ENCODE peak calls at places on chromosome 1, in eight cellular contexts. M is heart left ventricle; G is ovary; V is adrenal gland; J is body of pancreas; N is tibial artery; D is tibial nerve; K is CD8-positive, alpha-beta T cell. A is an unnamed sample.

GRCh38 chr1:235136111-235136510 is 7.5 kb upstream of the TOMM20 start:
- DNase-seq in K (no peak), J (peak; percentile 30), G (no peak), D (no peak), V (no peak), N (no peak), M (no peak), A (no peak)

GRCh38 chr1:232279909-232280308 is 350.0 kb downstream of the SIPA1L2 start:
- DNase-seq in V (no peak), M (no peak), K (no peak), G (no peak), D (no peak), J (no peak), N (no peak), A (no peak)

GRCh38 chr1:64624446-64624766 is 120.5 kb upstream of the RAVER2 start:
- DNase-seq in V (no peak), K (no peak), J (no peak), M (no peak), D (peak; percentile 18), N (peak; percentile 25), G (peak; percentile 10), A (no peak)

GRCh38 chr1:204149107-204149506 is 2.7 kb downstream of the ETNK2 start:
- DNase-seq in J (no peak), K (no peak), G (no peak), V (no peak), N (no peak), D (no peak), M (no peak), A (no peak)

GRCh38 chr1:180594723-180595122 is 36.0 kb downstream of the OVAAL start:
- DNase-seq in G (no peak), D (no peak), V (no peak), N (no peak), J (no peak), K (no peak), M (no peak), A (no peak)

GRCh38 chr1:57423135-57424131 is at the start of gene DAB1:
- DNase-seq in N (no peak), J (peak; percentile 17), M (peak; percentile 34), D (no peak), G (no peak), V (no peak), K (no peak), A (peak; percentile 45)

GRCh38 chr1:77120950-77121349 is 98.3 kb downstream of the PIGK start:
- DNase-seq in D (no peak), M (no peak), G (no peak), J (no peak), V (no peak), K (no peak), N (no peak), A (no peak)

GRCh38 chr1:181318858-181319235 is 164.5 kb upstream of the CACNA1E start:
- DNase-seq in D (no peak), V (no peak), N (no peak), G (no peak), M (no peak), J (no peak), K (no peak), A (no peak)

GRCh38 chr1:200224315-200224714 is 185.5 kb downstream of the ZNF281 start:
- DNase-seq in J (no peak), N (no peak), V (no peak), K (no peak), M (no peak), G (no peak), D (no peak), A (no peak)

GRCh38 chr1:18673976-18674375 is 43.3 kb downstream of the PAX7 start:
- DNase-seq in N (no peak), G (no peak), V (no peak), J (no peak), D (no peak), K (no peak), M (no peak), A (no peak)

GRCh38 chr1:67264899-67265298 is 42.8 kb upstream of the IL12RB2 start:
- DNase-seq in J (no peak), N (no peak), D (no peak), V (no peak), G (no peak), M (no peak), K (no peak), A (no peak)

GRCh38 chr1:168621356-168621755 is 45.0 kb downstream of the XCL1 start:
- DNase-seq in V (no peak), G (no peak), J (no peak), N (no peak), D (no peak), M (peak; percentile 26), K (no peak), A (no peak)

GRCh38 chr1:68963353-68963752 is 466.5 kb upstream of the DEPDC1 start:
- DNase-seq in J (no peak), G (no peak), M (no peak), D (no peak), K (no peak), V (no peak), N (no peak), A (no peak)

GRCh38 chr1:1541956-1542765 is 1.7 kb upstream of the TMEM240 start:
- DNase-seq in D (no peak), J (no peak), V (peak; percentile 88), G (no peak), M (no peak), K (no peak), N (no peak), A (peak; percentile 57)

GRCh38 chr1:187413770-187414169 is 585.0 kb downstream of the PLA2G4A start:
- DNase-seq in N (no peak), J (no peak), G (no peak), K (no peak), V (no peak), M (no peak), D (no peak), A (no peak)

GRCh38 chr1:77986810-77987209 is 7.9 kb upstream of the FUBP1 start:
- DNase-seq in M (no peak), D (no peak), J (no peak), K (no peak), G (no peak), V (no peak), N (no peak), A (no peak)

GRCh38 chr1:117567435-117567834 is 38.4 kb upstream of the TENT5C start:
- DNase-seq in M (no peak), N (no peak), K (no peak), G (no peak), J (no peak), V (no peak), D (no peak), A (no peak)

GRCh38 chr1:23422313-23422877 is 2.2 kb downstream of the TCEA3 start:
- DNase-seq in G (peak; percentile 77), M (peak; percentile 83), D (peak; percentile 46), K (peak; percentile 61), N (peak; percentile 77), J (peak; percentile 84), V (peak; percentile 77), A (no peak)

GRCh38 chr1:100400332-100400933 is 48.1 kb downstream of the CDC14A start:
- DNase-seq in N (peak; percentile 57), G (no peak), K (peak; percentile 80), D (no peak), M (peak; percentile 58), J (peak; percentile 19), V (peak; percentile 27), A (no peak)

GRCh38 chr1:235990376-235990795 is 74.5 kb downstream of the NID1 start:
- DNase-seq in K (no peak), N (no peak), D (no peak), G (no peak), J (no peak), M (no peak), V (no peak), A (no peak)

GRCh38 chr1:110390096-110390495 is 730 bp downstream of the SLC16A4 start:
- DNase-seq in V (peak; percentile 38), D (peak; percentile 34), M (peak; percentile 47), K (no peak), J (no peak), G (peak; percentile 69), N (peak; percentile 77), A (no peak)

DNA sequence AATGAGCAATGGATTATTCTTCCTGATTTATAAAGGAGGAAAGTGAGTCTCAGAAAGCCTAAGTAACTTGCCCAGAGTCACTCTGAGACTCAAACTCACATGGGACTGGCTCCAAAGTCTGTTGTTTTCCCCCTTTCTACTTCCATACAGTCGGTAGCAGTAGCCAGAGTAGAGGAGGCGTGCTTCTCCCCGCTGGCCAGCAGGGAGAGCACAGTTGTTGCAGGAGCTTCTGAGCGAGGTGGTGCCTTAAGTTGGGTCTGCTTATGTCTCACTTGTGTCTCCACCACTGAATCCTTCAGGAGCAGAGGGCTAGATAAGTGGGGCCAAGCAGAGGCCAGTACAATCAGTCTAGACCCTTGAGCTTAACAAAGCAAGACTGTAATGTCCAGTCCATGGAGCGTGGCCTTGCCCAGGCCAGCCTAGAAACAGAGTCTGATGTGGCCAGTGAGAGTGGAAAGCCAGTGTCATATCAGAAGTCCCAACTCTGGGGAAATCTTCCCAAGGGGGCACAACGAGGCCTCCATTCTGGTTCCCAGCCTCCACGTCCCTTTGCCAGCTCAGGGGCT is 181.9 kb downstream of the ZSCAN20 start:
- DNase-seq in M (no peak), K (no peak), G (no peak), N (no peak), D (no peak), V (no peak), J (no peak), A (no peak)
- TF ChIP-seq CTCF in M (peak; percentile 20), K (no peak), G (no peak), N (peak; percentile 32), D (no peak), V (no peak), J (peak; percentile 21), A (peak; percentile 19)

DNA sequence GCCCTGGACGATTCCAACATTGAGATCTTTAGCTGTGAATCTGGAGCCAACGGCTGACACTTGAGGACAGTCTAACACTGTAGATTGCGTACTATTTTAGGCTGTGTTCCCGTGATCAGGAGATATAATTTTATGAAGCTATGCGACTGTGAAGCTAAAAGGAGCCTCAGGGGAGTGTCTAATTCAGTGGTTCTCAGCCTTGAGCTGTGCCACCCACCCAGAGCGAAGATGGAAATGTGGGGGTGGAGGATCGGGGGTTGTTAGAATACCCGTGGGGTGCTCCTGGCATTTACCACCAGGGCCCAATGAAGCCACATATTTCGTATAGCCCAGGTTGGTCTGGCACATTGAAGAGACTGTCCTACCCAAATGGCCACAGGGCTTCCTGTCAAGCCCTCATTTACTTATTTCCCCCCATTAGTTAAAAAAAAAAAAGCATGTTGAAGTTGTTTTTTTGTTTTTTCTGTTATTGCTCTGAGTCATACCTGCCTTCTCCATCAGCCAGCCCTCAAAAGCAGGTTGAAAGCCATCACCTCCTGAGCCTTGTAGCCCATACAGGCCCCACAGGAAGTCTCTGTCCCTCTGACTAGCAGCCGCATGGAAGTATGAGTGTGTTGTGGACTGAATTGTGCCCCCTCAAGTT is 141.7 kb downstream of the GALNT2 start:
- DNase-seq in D (no peak), V (no peak), N (peak; percentile 59), M (no peak), K (peak; percentile 60), G (no peak), J (no peak), A (no peak)
- H3K4me3 ChIP-seq in D (no peak overlapping the region), V (no peak overlapping the region), N (no peak overlapping the region), M (no peak overlapping the region), K (no peak overlapping the region), G (no peak overlapping the region), J (no peak overlapping the region), A (no peak overlapping the region)

GRCh38 chr1:202045699-202046098 is 35.3 kb downstream of the ELF3 start:
- DNase-seq in N (no peak), G (no peak), V (no peak), D (no peak), M (no peak), J (no peak), K (no peak), A (no peak)
- H3K4me1 ChIP-seq in N (no peaks in the 10 kb centered on the region), G (no peaks in the 10 kb centered on the region), V (no peaks in the 10 kb centered on the region), D (no peaks in the 10 kb centered on the region), M (no peaks in the 10 kb centered on the region), J (peaks cover 76% of the 10 kb centered on the region), K (no peaks in the 10 kb centered on the region), A (peaks cover 14% of the 10 kb centered on the region)

GRCh38 chr1:20981903-20982695 is 194.6 kb downstream of the EIF4G3 start:
- DNase-seq in K (no peak), M (no peak), D (no peak), J (no peak), G (no peak), N (no peak), V (no peak), A (no peak)
- TF ChIP-seq CTCF in K (no peak), M (peak; percentile 47), D (no peak), J (peak; percentile 41), G (no peak), N (peak; percentile 33), V (no peak), A (peak; percentile 30)

A was measured in RWPE2.